ENCODE peak calls at places on chromosomes 3 and 15, in four cellular contexts. B is GM06990, E is neural crest cell, X is A549. G is an unnamed sample.

GRCh38 chr3:170531557-170532335 is 54.1 kb downstream of the SLC7A14 start:
- DNase-seq in B (no peak), E (no peak), X (no peak), G (no peak)

GRCh38 chr3:41684802-41685740 is 276.8 kb downstream of the ULK4 start:
- DNase-seq in B (no peak), E (no peak), X (no peak), G (no peak)

GRCh38 chr3:28575100-28575747 is 226.6 kb upstream of the AZI2 start:
- DNase-seq in B (no peak), E (peak; percentile 32), X (no peak), G (no peak)

GRCh38 chr3:8638994-8639393 is 5.6 kb downstream of the SSUH2 start:
- DNase-seq in B (no peak), E (peak; percentile 45), X (no peak), G (no peak)

GRCh38 chr3:146067048-146067447 is 93.9 kb downstream of the PLOD2 start:
- DNase-seq in B (no peak), E (no peak), X (no peak), G (no peak)

GRCh38 chr3:129975332-129976090 is 991 bp downstream of the TRH start:
- DNase-seq in B (no peak), E (peak; percentile 16), X (no peak), G (no peak)

GRCh38 chr3:43953814-43954241 is 263.1 kb downstream of the ABHD5 start:
- DNase-seq in B (no peak), E (no peak), X (no peak), G (no peak)

GRCh38 chr3:95595416-95596075 is 1218.8 kb upstream of the EPHA6 start:
- DNase-seq in B (no peak), E (no peak), X (no peak), G (no peak)

GRCh38 chr3:192408721-192409151 is 318.6 kb downstream of the FGF12 start:
- DNase-seq in B (no peak), E (peak; percentile 16), X (peak; percentile 21), G (peak; percentile 17)

GRCh38 chr3:53134631-53135232 is 4.5 kb upstream of the RFT1 start:
- DNase-seq in B (peak; percentile 61), E (peak; percentile 56), X (peak; percentile 76), G (peak; percentile 82)

GRCh38 chr3:179321585-179322322 is 1.1 kb upstream of the ZNF639 start:
- DNase-seq in B (no peak), E (peak; percentile 16), X (peak; percentile 39), G (no peak)

GRCh38 chr3:84965141-84965540 is 6.4 kb downstream of the CADM2 start:
- DNase-seq in B (no peak), E (peak; percentile 27), X (peak; percentile 24), G (no peak)

GRCh38 chr15:75712668-75713337 is at the start of gene CSPG4:
- DNase-seq in B (no peak), E (peak; percentile 29), X (no peak), G (no peak)

GRCh38 chr3:20515834-20516233 is 329.8 kb upstream of the SGO1 start:
- DNase-seq in B (no peak), E (no peak), X (no peak), G (no peak)

GRCh38 chr3:111368061-111368460 is 173.9 kb upstream of the CD96 start:
- DNase-seq in B (no peak), E (no peak), X (no peak), G (no peak)

GRCh38 chr3:42214064-42214463 is 51.9 kb downstream of the CCK start:
- DNase-seq in B (no peak), E (no peak), X (no peak), G (peak; percentile 35)

GRCh38 chr15:76823903-76824302 is 81.2 kb downstream of the SCAPER start:
- DNase-seq in B (no peak), E (no peak), X (no peak), G (no peak)

GRCh38 chr15:58608711-58609110 is 140.8 kb downstream of the ADAM10 start:
- DNase-seq in B (no peak), E (no peak), X (no peak), G (no peak)

GRCh38 chr3:69767571-69767970 is 28.3 kb downstream of the MITF start:
- DNase-seq in B (no peak), E (no peak), X (no peak), G (no peak)

GRCh38 chr3:98966434-98966833 is 64.9 kb upstream of the DCBLD2 start:
- DNase-seq in B (no peak), E (no peak), X (no peak), G (no peak)

GRCh38 chr15:78626611-78627010 is 5.8 kb upstream of the CHRNA3 start:
- DNase-seq in B (no peak), E (no peak), X (no peak), G (no peak)

GRCh38 chr15:35692256-35692867 is 146.4 kb upstream of the DPH6 start:
- DNase-seq in B (no peak), E (no peak), X (no peak), G (no peak)

GRCh38 chr3:66498718-66499611 is 1.9 kb downstream of the LRIG1 start:
- DNase-seq in B (no peak), E (no peak), X (no peak), G (no peak)

GRCh38 chr15:25738171-25738792 is 124.8 kb downstream of the ATP10A start:
- DNase-seq in B (no peak), E (no peak), X (no peak), G (no peak)

GRCh38 chr15:77622212-77622941 is 10.3 kb downstream of the LINGO1 start:
- DNase-seq in B (no peak), E (no peak), X (no peak), G (peak; percentile 26)

GRCh38 chr3:3366391-3366790 is 186.9 kb upstream of the CRBN start:
- DNase-seq in B (no peak), E (no peak), X (no peak), G (no peak)

GRCh38 chr3:118128886-118129285 is 905.8 kb downstream of the IGSF11 start:
- DNase-seq in B (no peak), E (no peak), X (no peak), G (no peak)

DNA sequence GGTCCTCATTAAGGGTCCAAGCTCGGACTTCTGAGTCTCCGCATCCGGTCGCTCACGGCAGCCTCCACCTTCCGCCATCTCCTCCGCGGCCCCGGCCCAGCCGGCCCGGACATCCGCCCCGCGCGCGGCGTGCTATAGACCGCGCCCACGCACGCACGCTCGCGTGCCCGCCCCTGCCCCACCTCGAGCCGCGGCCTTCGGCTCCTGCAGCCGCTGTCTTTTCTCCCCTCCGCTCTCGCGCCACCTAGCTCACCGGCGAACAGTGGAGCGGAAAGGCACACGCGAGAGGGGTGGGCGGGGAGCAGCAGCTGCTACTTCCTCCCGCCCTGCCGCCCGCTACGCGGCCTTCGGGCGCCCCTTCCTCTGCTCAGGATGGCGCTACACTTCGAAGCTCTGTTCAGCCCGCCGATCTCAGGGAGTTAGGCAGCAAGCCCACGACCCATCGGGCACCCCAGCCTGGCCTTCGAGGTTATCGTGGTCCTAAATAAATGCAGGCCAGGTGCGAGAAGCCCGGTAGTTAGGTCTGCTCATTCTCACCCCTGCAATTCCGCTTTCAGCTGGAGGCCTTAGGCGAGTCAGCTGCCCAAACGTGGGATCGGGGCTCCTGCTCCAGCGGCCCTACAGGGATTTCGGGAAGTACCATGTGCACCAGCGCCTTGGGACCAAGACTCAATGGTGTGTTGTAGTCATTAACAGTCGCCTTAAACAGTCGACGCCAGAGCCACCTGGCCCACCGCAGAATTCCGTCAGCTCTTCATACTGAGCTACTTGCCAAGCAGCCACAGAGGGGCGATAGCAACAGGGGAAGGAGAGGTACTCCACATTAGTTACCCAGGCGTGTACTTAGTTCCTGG is at the start of gene USP4:
- DNase-seq in B (peak; percentile 99), E (peak; percentile 66), X (peak; percentile 62), G (peak; percentile 95)
- TF ChIP-seq CTCF in B (peak; percentile 69), E (peak; percentile 61), X (peak; percentile 28), G (peak; percentile 69)

DNA sequence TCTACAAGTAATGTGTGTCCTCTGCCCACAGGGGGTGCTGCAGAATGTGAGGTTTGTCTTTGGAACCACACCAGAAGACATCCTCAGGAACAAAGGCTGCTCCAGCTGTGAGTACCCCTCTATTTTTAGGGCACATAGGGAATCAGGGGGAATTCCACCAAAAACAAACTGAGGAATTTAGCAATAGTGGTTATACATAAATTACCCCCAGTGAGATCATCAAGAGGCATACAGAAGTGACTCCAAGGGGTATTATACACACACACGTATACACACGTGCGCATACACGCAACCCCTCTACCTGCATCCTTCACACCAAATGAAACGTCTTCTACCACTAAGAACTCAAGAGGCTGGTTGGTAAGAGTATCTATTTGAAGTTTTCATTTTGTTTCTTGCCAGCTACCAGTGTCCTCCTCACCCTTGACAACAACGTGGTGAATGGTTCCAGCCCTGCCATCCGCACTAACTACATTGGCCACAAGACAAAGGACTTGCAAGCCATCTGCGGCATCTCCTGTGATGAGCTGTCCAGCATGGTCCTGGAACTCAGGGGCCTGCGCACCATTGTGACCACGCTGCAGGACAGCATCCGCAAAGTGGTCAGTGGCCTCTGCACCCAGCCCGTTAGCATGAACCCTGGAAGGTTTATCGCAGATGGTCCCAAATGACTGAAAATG is 2.8 kb downstream of the THBS1 start:
- DNase-seq in B (no peak), E (no peak), X (peak; percentile 17), G (peak; percentile 53)
- TF ChIP-seq CTCF in B (peak; percentile 47), E (peak; percentile 39), X (no peak), G (peak; percentile 10)

GRCh38 chr15:89772933-89773583 is 3.1 kb upstream of the MESP2 start:
- DNase-seq in B (no peak), E (no peak), X (peak; percentile 79), G (no peak)
- TF ChIP-seq CTCF in B (no peak), E (peak; percentile 59), X (no peak), G (no peak)

GRCh38 chr3:45544719-45545296 is 49.7 kb upstream of the LIMD1 start:
- DNase-seq in B (no peak), E (no peak), X (no peak), G (no peak)
- TF ChIP-seq CTCF in B (peak; percentile 26), E (no peak), X (no peak), G (no peak)

GRCh38 chr3:161305095-161305991 is 66.0 kb downstream of the SPTSSB start:
- DNase-seq in B (no peak), E (no peak), X (peak; percentile 31), G (no peak)
- TF ChIP-seq CTCF in B (peak; percentile 71), E (peak; percentile 76), X (peak; percentile 42), G (peak; percentile 18)

DNA sequence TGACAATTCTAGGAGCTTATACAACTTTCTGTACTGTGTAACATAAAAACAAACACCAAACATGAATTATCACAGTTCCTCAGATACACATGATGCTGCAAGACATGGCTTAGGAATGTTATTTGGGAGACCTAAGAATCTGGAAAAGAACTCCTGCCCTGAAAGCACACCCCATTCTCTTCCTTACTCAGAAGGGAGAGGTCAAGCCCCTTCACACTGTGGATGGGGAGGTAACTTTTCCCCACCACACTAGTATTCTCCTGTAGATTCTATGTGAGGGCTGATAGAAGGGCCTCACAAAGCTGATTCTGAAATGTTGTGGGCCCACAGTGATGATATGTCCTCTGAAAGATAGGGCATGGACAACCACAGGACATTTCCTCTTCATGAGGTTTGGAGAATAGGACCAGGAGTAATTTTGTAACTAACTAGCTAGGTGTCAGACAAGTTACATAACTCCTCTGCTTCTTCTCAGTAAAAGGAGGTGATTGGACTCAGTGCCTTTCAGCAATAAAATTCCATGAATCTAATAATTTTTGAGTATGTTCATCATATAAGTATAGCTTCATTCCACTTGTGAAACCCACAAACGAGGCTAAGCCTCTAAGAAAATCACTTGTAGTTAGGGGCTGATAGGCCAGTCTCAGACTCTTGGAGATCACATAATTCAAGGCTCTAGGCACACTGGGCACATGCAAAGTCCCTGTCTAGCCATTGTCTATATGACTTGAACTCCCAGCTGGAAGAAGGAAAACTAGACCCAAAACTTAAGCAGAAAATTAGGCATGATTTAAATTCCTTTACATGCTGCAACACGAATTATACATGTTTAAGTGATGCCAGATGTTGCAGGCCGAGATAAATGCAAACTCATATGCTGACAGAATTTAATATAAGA is 7.5 kb downstream of the PTX3 start:
- DNase-seq in B (no peak), E (no peak), X (no peak), G (no peak)
- TF ChIP-seq CTCF in B (no peak), E (no peak), X (no peak), G (no peak)